ENCODE peak calls at places on chromosomes 1 and 21, in ten cellular contexts. D is testis; W is body of pancreas; F is CD4-positive, alpha-beta memory T cell; P is NT2/D1; V is A673; N is esophagus muscularis mucosa; J is HCT116; O is K562; Q is lower lobe of right lung. E is an unnamed sample.
A peak's percentile ranks its signal among the peaks of the same experiment; 100 is the strongest.

GRCh38 chr1:203331224-203331623 is 19.7 kb downstream of the FMOD start:
- DNase-seq in D (no peak), W (no peak), F (no peak), P (no peak), V (no peak), N (no peak), J (no peak), O (no peak), Q (no peak), E (no peak)

GRCh38 chr1:28154083-28154594 is 22.4 kb downstream of the PTAFR start:
- DNase-seq in D (no peak), W (no peak), F (no peak), P (no peak), V (no peak), N (no peak), J (no peak), O (no peak), Q (no peak), E (no peak)

GRCh38 chr1:117537291-117537920 is 68.4 kb upstream of the TENT5C start:
- DNase-seq in D (no peak), W (peak; percentile 73), F (no peak), P (no peak), V (peak; percentile 33), N (no peak), J (no peak), O (no peak), Q (peak; percentile 83), E (no peak)

GRCh38 chr1:36339215-36339614 is 15.8 kb upstream of the EVA1B start:
- DNase-seq in D (no peak), W (no peak), F (no peak), P (no peak), V (no peak), N (no peak), J (no peak), O (no peak), Q (no peak), E (no peak)

GRCh38 chr1:196698993-196699392 is 47.1 kb downstream of the CFH start:
- DNase-seq in D (no peak), W (no peak), F (no peak), P (no peak), V (no peak), N (no peak), J (no peak), O (no peak), Q (no peak), E (no peak)

GRCh38 chr1:207516729-207517128 is 20.8 kb downstream of the CR1 start:
- DNase-seq in D (no peak), W (no peak), F (no peak), P (no peak), V (no peak), N (no peak), J (no peak), O (no peak), Q (no peak), E (no peak)

GRCh38 chr1:27099154-27099903 is 55.6 kb downstream of the SLC9A1 start:
- DNase-seq in D (peak; percentile 87), W (no peak), F (no peak), P (peak; percentile 58), V (peak; percentile 78), N (no peak), J (no peak), O (peak; percentile 78), Q (peak; percentile 86), E (peak; percentile 67)

GRCh38 chr1:245707941-245708340 is 553.2 kb downstream of the KIF26B start:
- DNase-seq in D (no peak), W (no peak), F (no peak), P (no peak), V (no peak), N (no peak), J (no peak), O (no peak), Q (peak; percentile 29), E (no peak)

GRCh38 chr1:192812420-192813209 is 3.8 kb downstream of the RGS2 start:
- DNase-seq in D (no peak), W (no peak), F (no peak), P (no peak), V (no peak), N (no peak), J (no peak), O (no peak), Q (no peak), E (no peak)
- H3K4me3 ChIP-seq in D (no peak overlapping the region), W (no peak overlapping the region), F (no peak overlapping the region), P (no peak overlapping the region), V (no peak overlapping the region), N (peak overlapping the region; percentile 86), J (no peak overlapping the region), O (no peak overlapping the region), Q (peak overlapping the region; percentile 67), E (no peak overlapping the region)

GRCh38 chr21:21232320-21232719 is 234.1 kb downstream of the NCAM2 start:
- DNase-seq in D (peak; percentile 40), W (no peak), F (no peak), P (peak; percentile 32), V (peak; percentile 68), N (no peak), J (no peak), O (no peak), Q (no peak), E (no peak)

GRCh38 chr21:21238882-21239400 is 240.7 kb downstream of the NCAM2 start:
- DNase-seq in D (no peak), W (no peak), F (no peak), P (no peak), V (no peak), N (no peak), J (no peak), O (no peak), Q (no peak), E (no peak)

GRCh38 chr21:21236981-21237380 is 238.8 kb downstream of the NCAM2 start:
- DNase-seq in D (no peak), W (no peak), F (no peak), P (no peak), V (peak; percentile 66), N (no peak), J (no peak), O (no peak), Q (no peak), E (no peak)
- H3K9me3 ChIP-seq in D (no peaks in the 10 kb centered on the region), W (no peaks in the 10 kb centered on the region), F (no peaks in the 10 kb centered on the region), P (no peaks in the 10 kb centered on the region), V (no peaks in the 10 kb centered on the region), N (no peaks in the 10 kb centered on the region), J (peaks cover 12% of the 10 kb centered on the region), O (no peaks in the 10 kb centered on the region), Q (no peaks in the 10 kb centered on the region), E (no peaks in the 10 kb centered on the region)

GRCh38 chr1:56577859-56578663 is 1.3 kb downstream of the PLPP3 start:
- DNase-seq in D (peak; percentile 50), W (peak; percentile 74), F (no peak), P (no peak), V (peak; percentile 52), N (no peak), J (no peak), O (no peak), Q (peak; percentile 82), E (no peak)

GRCh38 chr1:56578664-56578962 is 750 bp downstream of the PLPP3 start:
- DNase-seq in D (peak; percentile 50), W (no peak), F (no peak), P (no peak), V (no peak), N (no peak), J (no peak), O (no peak), Q (no peak), E (no peak)

GRCh38 chr1:56578963-56579875 is at the start of gene PLPP3:
- DNase-seq in D (peak; percentile 92), W (peak; percentile 86), F (no peak), P (peak; percentile 84), V (peak; percentile 76), N (peak; percentile 98), J (peak; percentile 66), O (peak; percentile 27), Q (peak; percentile 90), E (peak; percentile 53)

GRCh38 chr1:56575865-56576264 is 3.5 kb downstream of the PLPP3 start:
- DNase-seq in D (no peak), W (no peak), F (no peak), P (no peak), V (no peak), N (no peak), J (no peak), O (no peak), Q (no peak), E (no peak)

DNA sequence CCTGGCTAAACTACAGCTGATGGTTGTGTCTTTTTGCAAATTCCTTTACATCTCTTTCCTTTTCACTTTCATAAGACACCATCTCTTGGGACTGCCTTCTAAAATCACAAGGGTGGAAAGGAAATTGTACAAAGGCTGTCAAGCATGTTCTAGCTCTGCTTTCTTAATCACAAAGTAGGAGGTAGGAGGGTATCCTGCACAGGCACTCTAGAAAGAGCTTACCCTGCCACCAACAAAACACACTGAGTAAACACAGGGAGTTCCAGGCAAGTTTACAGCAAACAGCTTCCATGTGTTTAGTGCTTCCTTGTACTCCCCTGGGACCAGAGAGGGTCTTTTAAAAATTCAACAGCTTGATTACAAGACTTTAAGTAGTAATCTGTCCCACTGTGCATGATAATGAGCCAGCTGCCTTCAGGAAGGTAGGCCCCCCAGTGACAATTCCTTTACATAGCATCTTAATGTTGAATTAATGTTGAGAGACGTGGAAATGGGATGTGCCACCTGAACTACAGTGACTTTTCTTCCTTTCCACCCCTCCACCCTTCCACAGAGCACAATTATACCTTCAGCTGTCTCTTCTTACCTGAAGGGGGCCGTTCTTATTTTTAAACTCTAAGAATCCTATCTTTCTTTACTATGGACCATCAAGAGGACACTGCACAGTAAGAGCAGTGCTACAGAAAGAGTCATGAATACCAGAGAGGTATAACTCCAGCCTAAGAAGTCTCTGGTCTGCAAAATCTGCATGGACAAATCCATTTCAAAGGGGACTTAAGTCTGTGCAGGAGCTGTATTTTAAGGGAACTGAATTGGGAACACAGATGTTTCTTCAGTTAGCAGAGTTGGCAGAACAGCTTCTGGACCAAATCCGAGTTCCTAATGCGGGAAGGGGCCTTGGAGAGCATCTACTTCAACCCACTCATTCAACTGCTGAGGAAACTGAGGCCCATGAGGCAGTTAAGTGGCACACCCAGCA is 2.2 kb downstream of the PLPP3 start:
- DNase-seq in D (peak; percentile 30), W (no peak), F (no peak), P (peak; percentile 81), V (peak; percentile 64), N (no peak), J (peak; percentile 21), O (peak; percentile 21), Q (no peak), E (no peak)
- H3K4me3 ChIP-seq in D (peak overlapping the region; percentile 96), W (peak overlapping the region; percentile 84), F (no peak overlapping the region), P (peak overlapping the region; percentile 99), V (no peak overlapping the region), N (peak overlapping the region; percentile 94), J (no peak overlapping the region), O (no peak overlapping the region), Q (peak overlapping the region; percentile 89), E (peak overlapping the region; percentile 93)

GRCh38 chr1:232751393-232752140 is 53.6 kb upstream of the MAP10 start:
- DNase-seq in D (no peak), W (no peak), F (no peak), P (no peak), V (no peak), N (no peak), J (no peak), O (no peak), Q (no peak), E (no peak)
- H3K9me3 ChIP-seq in D (no peaks in the 10 kb centered on the region), W (peaks cover 11% of the 10 kb centered on the region), F (no peaks in the 10 kb centered on the region), P (peaks cover 48% of the 10 kb centered on the region), V (peaks cover 7% of the 10 kb centered on the region), N (peaks cover 11% of the 10 kb centered on the region), J (no peaks in the 10 kb centered on the region), O (peaks cover 4% of the 10 kb centered on the region), Q (peaks cover 14% of the 10 kb centered on the region), E (peaks cover 13% of the 10 kb centered on the region)